ENCODE peak calls at places on chromosomes 3 and 15, in eight cellular contexts. N, O, V, I, H, S, M and D are unnamed samples.

GRCh38 chr15:50066202-50066601 is 52.8 kb downstream of the ATP8B4 start:
- DNase-seq in N (peak), O (no peak), V (peak), I (no peak), H (peak), S (no peak), M (peak), D (peak)

GRCh38 chr15:36960179-36960946 is 140.0 kb downstream of the MEIS2 start:
- DNase-seq in N (no peak), O (no peak), V (no peak), I (no peak), H (no peak), S (no peak), M (no peak), D (no peak)

GRCh38 chr15:34851007-34851406 is 55.7 kb upstream of the ACTC1 start:
- DNase-seq in N (no peak), O (no peak), V (no peak), I (no peak), H (no peak), S (no peak), M (no peak), D (no peak)

GRCh38 chr3:145776782-145777408 is 384.1 kb downstream of the PLOD2 start:
- DNase-seq in N (peak), O (peak), V (no peak), I (peak), H (peak), S (no peak), M (peak), D (peak)

GRCh38 chr15:72491768-72492167 is 17.6 kb downstream of the ARIH1 start:
- DNase-seq in N (peak), O (no peak), V (no peak), I (no peak), H (no peak), S (no peak), M (peak), D (peak)

GRCh38 chr15:90174140-90174891 is 26.8 kb upstream of the SEMA4B start:
- DNase-seq in N (peak), O (peak), V (no peak), I (peak), H (no peak), S (peak), M (no peak), D (peak)

GRCh38 chr3:58388550-58389061 is 45.0 kb downstream of the PDHB start:
- DNase-seq in N (peak), O (no peak), V (no peak), I (no peak), H (no peak), S (peak), M (peak), D (peak)

GRCh38 chr15:92797168-92798052 is 102.7 kb upstream of the CHD2 start:
- DNase-seq in N (peak), O (no peak), V (no peak), I (no peak), H (peak), S (no peak), M (peak), D (peak)

GRCh38 chr3:45152307-45152706 is 6.1 kb upstream of the CDCP1 start:
- DNase-seq in N (no peak), O (no peak), V (no peak), I (no peak), H (no peak), S (no peak), M (no peak), D (no peak)

GRCh38 chr3:157142315-157142714 is 17.6 kb downstream of the CCNL1 start:
- DNase-seq in N (no peak), O (no peak), V (no peak), I (no peak), H (no peak), S (no peak), M (no peak), D (no peak)

GRCh38 chr15:44066211-44066827 is 128.8 kb downstream of the FRMD5 start:
- DNase-seq in N (peak), O (peak), V (peak), I (peak), H (peak), S (peak), M (peak), D (peak)

GRCh38 chr15:80474751-80475295 is 70.6 kb downstream of the ARNT2 start:
- DNase-seq in N (peak), O (no peak), V (no peak), I (no peak), H (no peak), S (no peak), M (no peak), D (peak)

GRCh38 chr3:111080357-111080937 is 8.8 kb downstream of the NECTIN3 start:
- DNase-seq in N (peak), O (no peak), V (no peak), I (no peak), H (peak), S (no peak), M (peak), D (peak)

GRCh38 chr3:16609927-16610580 is 4.8 kb upstream of the DAZL start:
- DNase-seq in N (no peak), O (no peak), V (no peak), I (no peak), H (no peak), S (no peak), M (no peak), D (no peak)

GRCh38 chr3:146470424-146470990 is 1.1 kb upstream of the PLSCR2 start:
- DNase-seq in N (no peak), O (no peak), V (no peak), I (no peak), H (no peak), S (no peak), M (no peak), D (no peak)

GRCh38 chr3:158789592-158789991 is 12.3 kb upstream of the MFSD1 start:
- DNase-seq in N (peak), O (no peak), V (no peak), I (no peak), H (peak), S (no peak), M (peak), D (peak)

GRCh38 chr3:131072845-131073244 is 46.2 kb downstream of the NEK11 start:
- DNase-seq in N (peak), O (peak), V (no peak), I (no peak), H (no peak), S (no peak), M (peak), D (peak)

GRCh38 chr3:151171145-151171544 is 31.9 kb downstream of the GPR171 start:
- DNase-seq in N (no peak), O (no peak), V (peak), I (no peak), H (peak), S (no peak), M (peak), D (no peak)

GRCh38 chr15:77421370-77421700 is 647 bp downstream of the HMG20A start:
- DNase-seq in N (peak), O (no peak), V (peak), I (no peak), H (peak), S (no peak), M (peak), D (no peak)

GRCh38 chr3:156175570-156175969 is 55.2 kb downstream of the KCNAB1 start:
- DNase-seq in N (no peak), O (no peak), V (no peak), I (no peak), H (no peak), S (no peak), M (no peak), D (peak)

GRCh38 chr3:16211176-16211904 is 36.9 kb downstream of the GALNT15 start:
- DNase-seq in N (no peak), O (no peak), V (no peak), I (no peak), H (peak), S (no peak), M (peak), D (no peak)